ENCODE peak calls at places on chromosome 9, in nine cellular contexts. K, Y, W, L, E, C, U, S and R are unnamed samples.

GRCh38 chr9:93467062-93467416 is 13.7 kb upstream of the FAM120AOS start:
- DNase-seq in W (no peak), Y (no peak), C (no peak), E (no peak), K (no peak), U (no peak), S (no peak), L (no peak), R (no peak)

GRCh38 chr9:78167356-78167755 is 68.5 kb upstream of the CEP78 start:
- DNase-seq in L (peak), U (no peak), C (peak), S (no peak), Y (no peak), E (no peak), W (peak), K (no peak), R (peak)

GRCh38 chr9:3513265-3513818 is 12.5 kb downstream of the RFX3 start:
- DNase-seq in U (no peak), C (no peak), L (no peak), Y (no peak), E (no peak), K (no peak), S (no peak), W (no peak), R (no peak)

GRCh38 chr9:107137495-107138202 is 145.4 kb upstream of the RAD23B start:
- DNase-seq in W (no peak), E (no peak), S (peak), L (no peak), K (no peak), Y (no peak), U (no peak), C (peak), R (no peak)

GRCh38 chr9:78023003-78023741 is 8.4 kb downstream of the GNAQ start:
- DNase-seq in L (no peak), K (no peak), Y (peak), W (peak), E (peak), C (peak), S (no peak), U (no peak), R (no peak)

GRCh38 chr9:85743290-85744128 is 1.8 kb upstream of the AGTPBP1 start:
- DNase-seq in U (peak), L (no peak), K (peak), Y (peak), W (peak), C (peak), E (peak), S (no peak), R (peak)

GRCh38 chr9:23621166-23621565 is 204.9 kb downstream of the ELAVL2 start:
- DNase-seq in Y (no peak), S (no peak), W (no peak), L (no peak), K (no peak), E (no peak), C (no peak), U (no peak), R (no peak)

GRCh38 chr9:3032898-3033297 is 189.0 kb upstream of the PUM3 start:
- DNase-seq in W (no peak), E (no peak), S (no peak), U (no peak), L (no peak), C (no peak), Y (no peak), K (no peak), R (no peak)

GRCh38 chr9:14806941-14807340 is 84.4 kb upstream of the CER1 start:
- DNase-seq in C (no peak), Y (no peak), W (no peak), S (no peak), E (no peak), L (no peak), K (no peak), U (no peak), R (no peak)

GRCh38 chr9:94167055-94167346 is 82.7 kb downstream of the PTPDC1 start:
- DNase-seq in C (peak), Y (no peak), K (no peak), U (no peak), W (no peak), L (no peak), S (no peak), E (no peak), R (peak)

GRCh38 chr9:135907006-135907434 is 326 bp downstream of the CAMSAP1 start:
- DNase-seq in K (peak), Y (no peak), L (no peak), W (no peak), E (peak), U (no peak), S (no peak), C (peak), R (no peak)

GRCh38 chr9:5095795-5096194 is 89.6 kb downstream of the INSL6 start:
- DNase-seq in W (no peak), C (no peak), Y (no peak), L (no peak), E (no peak), K (no peak), S (no peak), U (no peak), R (no peak)

GRCh38 chr9:124480621-124480981 is 26.6 kb downstream of the NR5A1 start:
- DNase-seq in E (no peak), K (no peak), S (peak), W (no peak), C (peak), L (no peak), U (no peak), Y (no peak), R (peak)

GRCh38 chr9:27037499-27037898 is 32.0 kb upstream of the LRRC19 start:
- DNase-seq in Y (no peak), U (no peak), W (no peak), C (no peak), S (no peak), E (no peak), L (no peak), K (no peak), R (no peak)

GRCh38 chr9:21027295-21027694 is 4.1 kb downstream of the HACD4 start:
- DNase-seq in U (no peak), W (no peak), L (no peak), K (no peak), S (no peak), C (peak), Y (no peak), E (no peak), R (no peak)

GRCh38 chr9:92196909-92197308 is 81.7 kb upstream of the SPTLC1 start:
- DNase-seq in U (no peak), L (no peak), E (no peak), W (no peak), C (peak), S (no peak), K (no peak), Y (no peak), R (peak)

GRCh38 chr9:26033346-26033745 is 355.1 kb upstream of the TUSC1 start:
- DNase-seq in Y (no peak), W (no peak), S (no peak), K (no peak), C (peak), E (no peak), U (no peak), L (no peak), R (no peak)

GRCh38 chr9:34046784-34047379 is 1.8 kb downstream of the UBAP2 start:
- DNase-seq in U (no peak), K (no peak), S (peak), C (no peak), L (no peak), E (no peak), W (no peak), Y (no peak), R (no peak)

GRCh38 chr9:36386396-36386795 is 13.7 kb downstream of the RNF38 start:
- DNase-seq in L (no peak), K (no peak), W (no peak), E (no peak), S (no peak), C (peak), Y (no peak), U (no peak), R (peak)

GRCh38 chr9:5510360-5510931 is at the start of gene PDCD1LG2:
- DNase-seq in C (peak), S (no peak), W (no peak), L (no peak), Y (peak), U (no peak), K (no peak), E (no peak), R (peak)

GRCh38 chr9:8877753-8878494 is 1078.3 kb upstream of the DMAC1 start:
- DNase-seq in L (no peak), U (no peak), Y (no peak), W (no peak), K (no peak), C (no peak), S (no peak), E (no peak), R (no peak)

GRCh38 chr9:81656871-81657337 is 32.4 kb downstream of the TLE1 start:
- DNase-seq in Y (no peak), E (no peak), S (no peak), K (no peak), C (peak), U (no peak), L (no peak), W (no peak), R (peak)

GRCh38 chr9:137320555-137321384 is 18.7 kb upstream of the NRARP start:
- DNase-seq in S (peak), W (peak), L (no peak), E (peak), K (peak), Y (no peak), U (no peak), C (no peak), R (no peak)

GRCh38 chr9:136942112-136942880 is 2.2 kb downstream of the FBXW5 start:
- DNase-seq in L (no peak), E (peak), C (no peak), S (no peak), W (no peak), K (peak), U (no peak), Y (no peak), R (no peak)

GRCh38 chr9:37784291-37784639 is 599 bp downstream of the EXOSC3 start:
- DNase-seq in E (no peak), K (no peak), S (no peak), C (no peak), Y (no peak), U (no peak), L (no peak), W (no peak), R (no peak)

GRCh38 chr9:101848485-101848919 is 110.1 kb upstream of the GRIN3A start:
- DNase-seq in C (no peak), W (no peak), S (no peak), Y (no peak), L (no peak), K (no peak), E (no peak), U (peak), R (no peak)

GRCh38 chr9:86772289-86772982 is 174.9 kb downstream of the GAS1 start:
- DNase-seq in C (no peak), Y (no peak), U (no peak), S (no peak), L (no peak), K (no peak), E (no peak), W (no peak), R (no peak)

GRCh38 chr9:79598562-79599345 is 27.0 kb downstream of the TLE4 start:
- DNase-seq in U (no peak), S (no peak), L (no peak), K (no peak), W (no peak), E (no peak), C (no peak), Y (no peak), R (no peak)

GRCh38 chr9:137380171-137380570 is 42.8 kb downstream of the EXD3 start:
- DNase-seq in W (no peak), C (no peak), L (no peak), U (no peak), K (no peak), E (no peak), S (no peak), Y (no peak), R (no peak)

GRCh38 chr9:77474903-77475302 is 173.2 kb downstream of the GNA14 start:
- DNase-seq in Y (no peak), E (no peak), U (no peak), K (no peak), S (no peak), W (no peak), L (no peak), C (no peak), R (no peak)

GRCh38 chr9:134228649-134229048 is 64.3 kb upstream of the RNU6ATAC start:
- DNase-seq in W (no peak), K (no peak), S (no peak), E (no peak), U (no peak), Y (no peak), L (no peak), C (no peak), R (no peak)

GRCh38 chr9:92439921-92440750 is 15.9 kb upstream of the OMD start:
- DNase-seq in C (peak), S (no peak), E (no peak), L (no peak), U (no peak), K (no peak), W (no peak), Y (no peak), R (no peak)

GRCh38 chr9:21311888-21312287 is 6.8 kb upstream of the IFNA5 start:
- DNase-seq in E (no peak), L (no peak), W (no peak), K (no peak), U (no peak), Y (no peak), C (no peak), S (no peak), R (no peak)

GRCh38 chr9:15142903-15143534 is 164.0 kb downstream of the TTC39B start:
- DNase-seq in Y (peak), L (no peak), K (no peak), C (peak), S (peak), W (no peak), U (no peak), E (no peak), R (peak)

GRCh38 chr9:130337318-130337717 is 71.8 kb downstream of the HMCN2 start:
- DNase-seq in K (no peak), L (no peak), W (no peak), U (no peak), S (no peak), E (no peak), Y (no peak), C (no peak), R (no peak)

GRCh38 chr9:130337784-130338380 is 72.3 kb downstream of the HMCN2 start:
- DNase-seq in U (no peak), C (no peak), E (no peak), L (no peak), Y (no peak), K (no peak), W (no peak), S (no peak), R (no peak)

GRCh38 chr9:130336027-130336595 is 70.6 kb downstream of the HMCN2 start:
- DNase-seq in Y (no peak), S (no peak), K (no peak), E (no peak), U (no peak), L (no peak), C (no peak), W (no peak), R (no peak)

GRCh38 chr9:130334915-130335314 is 69.4 kb downstream of the HMCN2 start:
- DNase-seq in Y (no peak), C (no peak), E (no peak), S (no peak), W (no peak), L (no peak), K (no peak), U (no peak), R (no peak)

GRCh38 chr9:130336885-130337284 is 71.3 kb downstream of the HMCN2 start:
- DNase-seq in C (no peak), K (no peak), L (no peak), S (no peak), W (no peak), U (no peak), E (no peak), Y (no peak), R (no peak)
- H3K4me3 ChIP-seq in C (no peak), K (no peak), L (no peak), S (no peak), W (no peak), U (no peak), E (no peak), Y (no peak), R (no peak)

GRCh38 chr9:128408963-128409431 is 11.7 kb upstream of the CERCAM start:
- DNase-seq in K (no peak), E (no peak), L (no peak), W (no peak), Y (no peak), S (no peak), U (no peak), C (no peak), R (no peak)
- H3K4me3 ChIP-seq in K (no peak), E (no peak), L (no peak), W (no peak), Y (no peak), S (no peak), U (no peak), C (no peak), R (no peak)

GRCh38 chr9:68940620-68941019 is 73.3 kb downstream of the PRKACG start:
- DNase-seq in L (no peak), U (no peak), S (peak), C (no peak), W (no peak), E (no peak), Y (no peak), K (no peak), R (no peak)
- H3K4me3 ChIP-seq in L (no peak), U (no peak), S (no peak), C (no peak), W (no peak), E (no peak), Y (no peak), K (no peak), R (no peak)

DNA sequence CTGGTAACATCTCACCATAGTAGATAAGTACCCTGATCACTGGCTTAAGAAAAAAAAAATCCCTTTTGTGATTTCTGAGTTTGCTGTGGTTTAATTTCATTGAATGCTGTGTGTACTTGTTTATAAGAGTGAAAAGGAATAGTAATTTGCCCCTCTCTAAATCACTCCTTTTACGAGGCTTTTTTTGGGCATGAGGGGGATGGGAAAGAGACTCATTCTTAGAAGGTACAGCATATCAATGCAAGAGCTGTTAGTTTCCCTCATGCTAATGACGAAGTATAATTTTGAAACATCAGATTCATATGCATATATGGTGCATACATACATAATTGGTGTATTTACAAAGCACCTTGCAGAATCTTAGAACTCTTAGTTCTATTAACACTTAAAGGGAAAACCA is 2.4 kb upstream of the SLC44A1 start:
- DNase-seq in C (no peak), L (no peak), W (no peak), S (no peak), U (no peak), E (no peak), K (no peak), Y (no peak), R (no peak)
- H3K4me3 ChIP-seq in C (no peak), L (no peak), W (no peak), S (no peak), U (peak), E (no peak), K (no peak), Y (no peak), R (no peak)

DNA sequence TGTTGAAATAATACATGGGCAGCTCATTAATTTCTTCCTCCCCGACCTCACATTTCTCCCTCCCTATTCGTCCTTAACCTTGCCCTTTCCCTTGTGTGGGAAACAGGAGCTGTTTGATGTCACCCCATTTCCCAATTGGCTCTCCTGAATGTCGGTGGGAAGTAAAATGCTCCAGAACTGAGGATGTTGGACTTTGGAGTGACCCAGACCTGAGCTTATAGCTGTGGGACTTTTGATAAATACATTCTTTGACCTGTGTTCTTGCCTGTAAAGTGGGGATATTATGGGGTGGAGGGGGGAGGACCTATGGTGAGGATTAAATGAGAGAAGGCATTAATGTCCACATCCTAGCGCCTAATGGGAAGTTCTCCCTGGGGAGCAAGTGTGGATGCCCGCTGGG is 91.3 kb downstream of the ZNF618 start:
- DNase-seq in Y (no peak), L (no peak), K (no peak), E (no peak), W (no peak), C (no peak), S (no peak), U (no peak), R (no peak)
- H3K4me3 ChIP-seq in Y (no peak), L (no peak), K (no peak), E (no peak), W (no peak), C (no peak), S (no peak), U (no peak), R (no peak)

GRCh38 chr9:6609499-6610016 is 36.0 kb downstream of the GLDC start:
- DNase-seq in C (no peak), Y (no peak), S (no peak), E (no peak), U (no peak), L (no peak), K (no peak), W (no peak), R (no peak)

GRCh38 chr9:6610073-6610472 is 35.5 kb downstream of the GLDC start:
- DNase-seq in L (no peak), Y (no peak), K (no peak), C (no peak), W (no peak), U (no peak), E (no peak), S (no peak), R (no peak)

GRCh38 chr9:6600426-6600825 is 45.1 kb downstream of the GLDC start:
- DNase-seq in E (no peak), Y (no peak), W (no peak), L (no peak), U (no peak), C (peak), S (no peak), K (no peak), R (no peak)

GRCh38 chr9:6600006-6600405 is 45.5 kb downstream of the GLDC start:
- DNase-seq in L (no peak), Y (no peak), S (no peak), C (peak), W (no peak), E (no peak), U (no peak), K (no peak), R (no peak)

GRCh38 chr9:6605202-6605601 is 40.3 kb downstream of the GLDC start:
- DNase-seq in Y (no peak), E (no peak), W (no peak), K (no peak), S (peak), U (no peak), C (no peak), L (no peak), R (no peak)
- H3K4me3 ChIP-seq in Y (no peak), E (no peak), W (no peak), K (no peak), S (no peak), U (no peak), C (no peak), L (no peak), R (no peak)

DNA sequence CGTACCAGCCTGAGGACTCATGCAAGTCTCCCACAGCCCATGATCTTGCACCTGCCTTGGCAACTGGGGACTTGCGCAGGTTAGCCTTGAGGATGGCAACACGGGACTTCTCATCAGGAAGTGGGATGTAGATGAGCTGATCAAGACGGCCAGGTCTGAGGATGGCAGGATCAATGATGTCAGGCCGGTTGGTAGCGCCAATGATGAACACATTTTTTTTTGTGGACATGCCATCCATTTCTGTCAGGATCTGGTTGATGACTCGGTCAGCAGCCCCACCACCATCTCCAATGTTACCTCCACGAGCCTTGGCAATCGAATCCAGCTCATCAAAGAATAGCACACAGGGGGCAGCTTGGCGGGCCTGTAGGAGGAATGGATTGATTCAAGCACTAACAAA is 13.0 kb downstream of the VCP start:
- DNase-seq in U (no peak), K (no peak), L (no peak), C (no peak), E (no peak), Y (no peak), S (no peak), W (no peak), R (no peak)
- H3K4me3 ChIP-seq in U (no peak), K (no peak), L (no peak), C (peak), E (no peak), Y (no peak), S (no peak), W (no peak), R (no peak)